ENCODE peak calls at places on chromosomes 11 and 22, in six cellular contexts. One of them, this sample, is unnamed.

GRCh38 chr11:19729141-19729540 is 16.5 kb downstream of the NAV2 start:
- DNase-seq in C1 segment of cervical spinal cord: no peak
- DNase-seq in stimulated activated CD4-positive, alpha-beta T cell treated with anti-CD3 and anti-CD28 coated beads, Interleukin-4, amount 100 ng/mL, for 48 hours: no peak
- DNase-seq in choroid plexus epithelial cell: no peak
- DNase-seq in mammary epithelial cell: no peak
- DNase-seq in D341Med: no peak
- DNase-seq in this sample: no peak

GRCh38 chr11:2927851-2928604 is 1.2 kb downstream of the PHLDA2 start:
- DNase-seq in C1 segment of cervical spinal cord: no peak
- DNase-seq in stimulated activated CD4-positive, alpha-beta T cell treated with anti-CD3 and anti-CD28 coated beads, Interleukin-4, amount 100 ng/mL, for 48 hours: no peak
- DNase-seq in choroid plexus epithelial cell: peak
- DNase-seq in mammary epithelial cell: peak
- DNase-seq in D341Med: no peak
- DNase-seq in this sample: peak

GRCh38 chr22:41856484-41856883 is 23.6 kb downstream of the SREBF2 start:
- DNase-seq in C1 segment of cervical spinal cord: no peak
- DNase-seq in stimulated activated CD4-positive, alpha-beta T cell treated with anti-CD3 and anti-CD28 coated beads, Interleukin-4, amount 100 ng/mL, for 48 hours: no peak
- DNase-seq in choroid plexus epithelial cell: no peak
- DNase-seq in mammary epithelial cell: no peak
- DNase-seq in D341Med: no peak
- DNase-seq in this sample: no peak

GRCh38 chr11:102467080-102467708 is 14.6 kb upstream of the TMEM123 start:
- DNase-seq in C1 segment of cervical spinal cord: no peak
- DNase-seq in stimulated activated CD4-positive, alpha-beta T cell treated with anti-CD3 and anti-CD28 coated beads, Interleukin-4, amount 100 ng/mL, for 48 hours: no peak
- DNase-seq in choroid plexus epithelial cell: no peak
- DNase-seq in mammary epithelial cell: peak
- DNase-seq in D341Med: no peak
- DNase-seq in this sample: peak

GRCh38 chr11:123729602-123730001 is 11.9 kb downstream of the ZNF202 start:
- DNase-seq in C1 segment of cervical spinal cord: no peak
- DNase-seq in stimulated activated CD4-positive, alpha-beta T cell treated with anti-CD3 and anti-CD28 coated beads, Interleukin-4, amount 100 ng/mL, for 48 hours: no peak
- DNase-seq in choroid plexus epithelial cell: no peak
- DNase-seq in mammary epithelial cell: no peak
- DNase-seq in D341Med: no peak
- DNase-seq in this sample: peak

GRCh38 chr11:9820260-9820659 is 156.4 kb downstream of the SWAP70 start:
- DNase-seq in C1 segment of cervical spinal cord: no peak
- DNase-seq in stimulated activated CD4-positive, alpha-beta T cell treated with anti-CD3 and anti-CD28 coated beads, Interleukin-4, amount 100 ng/mL, for 48 hours: no peak
- DNase-seq in choroid plexus epithelial cell: no peak
- DNase-seq in mammary epithelial cell: no peak
- DNase-seq in D341Med: no peak
- DNase-seq in this sample: no peak

GRCh38 chr11:45217991-45218390 is 68.2 kb downstream of the SYT13 start:
- DNase-seq in C1 segment of cervical spinal cord: no peak
- DNase-seq in stimulated activated CD4-positive, alpha-beta T cell treated with anti-CD3 and anti-CD28 coated beads, Interleukin-4, amount 100 ng/mL, for 48 hours: no peak
- DNase-seq in choroid plexus epithelial cell: peak
- DNase-seq in mammary epithelial cell: peak
- DNase-seq in D341Med: no peak
- DNase-seq in this sample: no peak

GRCh38 chr11:116217006-116217405 is 555.8 kb downstream of the BUD13 start:
- DNase-seq in C1 segment of cervical spinal cord: no peak
- DNase-seq in stimulated activated CD4-positive, alpha-beta T cell treated with anti-CD3 and anti-CD28 coated beads, Interleukin-4, amount 100 ng/mL, for 48 hours: peak
- DNase-seq in choroid plexus epithelial cell: peak
- DNase-seq in mammary epithelial cell: peak
- DNase-seq in D341Med: peak
- DNase-seq in this sample: peak

GRCh38 chr11:116851631-116852030 is 14.2 kb upstream of the APOA1 start:
- DNase-seq in C1 segment of cervical spinal cord: no peak
- DNase-seq in stimulated activated CD4-positive, alpha-beta T cell treated with anti-CD3 and anti-CD28 coated beads, Interleukin-4, amount 100 ng/mL, for 48 hours: no peak
- DNase-seq in choroid plexus epithelial cell: no peak
- DNase-seq in mammary epithelial cell: no peak
- DNase-seq in D341Med: no peak
- DNase-seq in this sample: no peak

GRCh38 chr11:44548032-44548695 is 17.3 kb upstream of the CD82 start:
- DNase-seq in C1 segment of cervical spinal cord: no peak
- DNase-seq in stimulated activated CD4-positive, alpha-beta T cell treated with anti-CD3 and anti-CD28 coated beads, Interleukin-4, amount 100 ng/mL, for 48 hours: no peak
- DNase-seq in choroid plexus epithelial cell: no peak
- DNase-seq in mammary epithelial cell: no peak
- DNase-seq in D341Med: no peak
- DNase-seq in this sample: no peak

GRCh38 chr11:47437746-47438418 is 11.1 kb downstream of the RAPSN start:
- DNase-seq in C1 segment of cervical spinal cord: no peak
- DNase-seq in stimulated activated CD4-positive, alpha-beta T cell treated with anti-CD3 and anti-CD28 coated beads, Interleukin-4, amount 100 ng/mL, for 48 hours: no peak
- DNase-seq in choroid plexus epithelial cell: no peak
- DNase-seq in mammary epithelial cell: no peak
- DNase-seq in D341Med: no peak
- DNase-seq in this sample: no peak

GRCh38 chr11:65452806-65453490 is 30.4 kb downstream of the NEAT1 start:
- DNase-seq in C1 segment of cervical spinal cord: no peak
- DNase-seq in stimulated activated CD4-positive, alpha-beta T cell treated with anti-CD3 and anti-CD28 coated beads, Interleukin-4, amount 100 ng/mL, for 48 hours: no peak
- DNase-seq in choroid plexus epithelial cell: peak
- DNase-seq in mammary epithelial cell: peak
- DNase-seq in D341Med: no peak
- DNase-seq in this sample: peak

GRCh38 chr11:62688481-62688880 is 849 bp downstream of the LRRN4CL start:
- DNase-seq in C1 segment of cervical spinal cord: no peak
- DNase-seq in stimulated activated CD4-positive, alpha-beta T cell treated with anti-CD3 and anti-CD28 coated beads, Interleukin-4, amount 100 ng/mL, for 48 hours: no peak
- DNase-seq in choroid plexus epithelial cell: no peak
- DNase-seq in mammary epithelial cell: no peak
- DNase-seq in D341Med: no peak
- DNase-seq in this sample: no peak

GRCh38 chr22:39715778-39716495 is 145.4 kb downstream of the CACNA1I start:
- DNase-seq in C1 segment of cervical spinal cord: no peak
- DNase-seq in stimulated activated CD4-positive, alpha-beta T cell treated with anti-CD3 and anti-CD28 coated beads, Interleukin-4, amount 100 ng/mL, for 48 hours: no peak
- DNase-seq in choroid plexus epithelial cell: no peak
- DNase-seq in mammary epithelial cell: no peak
- DNase-seq in D341Med: no peak
- DNase-seq in this sample: no peak

GRCh38 chr11:96185220-96185768 is 157.7 kb downstream of the MAML2 start:
- DNase-seq in C1 segment of cervical spinal cord: no peak
- DNase-seq in stimulated activated CD4-positive, alpha-beta T cell treated with anti-CD3 and anti-CD28 coated beads, Interleukin-4, amount 100 ng/mL, for 48 hours: no peak
- DNase-seq in choroid plexus epithelial cell: no peak
- DNase-seq in mammary epithelial cell: no peak
- DNase-seq in D341Med: no peak
- DNase-seq in this sample: no peak

GRCh38 chr11:120104041-120104440 is 33.9 kb downstream of the TRIM29 start:
- DNase-seq in C1 segment of cervical spinal cord: no peak
- DNase-seq in stimulated activated CD4-positive, alpha-beta T cell treated with anti-CD3 and anti-CD28 coated beads, Interleukin-4, amount 100 ng/mL, for 48 hours: no peak
- DNase-seq in choroid plexus epithelial cell: no peak
- DNase-seq in mammary epithelial cell: no peak
- DNase-seq in D341Med: no peak
- DNase-seq in this sample: no peak

GRCh38 chr11:69055598-69056516 is 7.1 kb downstream of the TPCN2 start:
- DNase-seq in C1 segment of cervical spinal cord: no peak
- DNase-seq in stimulated activated CD4-positive, alpha-beta T cell treated with anti-CD3 and anti-CD28 coated beads, Interleukin-4, amount 100 ng/mL, for 48 hours: no peak
- DNase-seq in choroid plexus epithelial cell: no peak
- DNase-seq in mammary epithelial cell: no peak
- DNase-seq in D341Med: no peak
- DNase-seq in this sample: no peak

GRCh38 chr22:49024775-49025440 is 802.8 kb downstream of the BRD1 start:
- DNase-seq in C1 segment of cervical spinal cord: no peak
- DNase-seq in stimulated activated CD4-positive, alpha-beta T cell treated with anti-CD3 and anti-CD28 coated beads, Interleukin-4, amount 100 ng/mL, for 48 hours: no peak
- DNase-seq in choroid plexus epithelial cell: no peak
- DNase-seq in mammary epithelial cell: no peak
- DNase-seq in D341Med: no peak
- DNase-seq in this sample: no peak

GRCh38 chr22:20563941-20564371 is 56.5 kb downstream of the MED15 start:
- DNase-seq in C1 segment of cervical spinal cord: no peak
- DNase-seq in stimulated activated CD4-positive, alpha-beta T cell treated with anti-CD3 and anti-CD28 coated beads, Interleukin-4, amount 100 ng/mL, for 48 hours: no peak
- DNase-seq in choroid plexus epithelial cell: no peak
- DNase-seq in mammary epithelial cell: no peak
- DNase-seq in D341Med: no peak
- DNase-seq in this sample: no peak

GRCh38 chr22:43207849-43208702 is 21.1 kb upstream of the TTLL12 start:
- DNase-seq in C1 segment of cervical spinal cord: no peak
- DNase-seq in stimulated activated CD4-positive, alpha-beta T cell treated with anti-CD3 and anti-CD28 coated beads, Interleukin-4, amount 100 ng/mL, for 48 hours: no peak
- DNase-seq in choroid plexus epithelial cell: no peak
- DNase-seq in mammary epithelial cell: no peak
- DNase-seq in D341Med: no peak
- DNase-seq in this sample: no peak

This sample was measured in PC-3.